ENCODE peak calls at places on chromosomes 13 and 19, in seven cellular contexts. N is neural crest cell, B is A549, F is AG09319, R is left ventricle myocardium inferior, W is AG09309, A is left lung. I is an unnamed sample.

GRCh38 chr13:50552424-50552966 is 291.0 kb downstream of the DLEU7 start:
- DNase-seq in B (no peak), W (no peak), R (no peak), A (no peak), F (no peak), N (no peak), I (no peak)

GRCh38 chr13:43516401-43516826 is 270.4 kb downstream of the ENOX1 start:
- DNase-seq in A (no peak), F (peak), N (no peak), W (peak), R (no peak), B (no peak), I (no peak)

GRCh38 chr13:92461402-92461801 is 765.2 kb upstream of the GPC6 start:
- DNase-seq in F (no peak), W (no peak), A (no peak), R (no peak), N (no peak), B (no peak), I (no peak)

GRCh38 chr19:47228168-47228936 is 2.6 kb downstream of the BBC3 start:
- DNase-seq in R (peak), F (no peak), A (peak), B (peak), N (no peak), W (no peak), I (peak)

GRCh38 chr19:3982701-3983541 is 2.3 kb downstream of the EEF2 start:
- DNase-seq in A (no peak), F (no peak), R (no peak), W (no peak), N (no peak), B (no peak), I (peak)

GRCh38 chr19:10379880-10380310 is 477 bp downstream of the TYK2 start:
- DNase-seq in N (no peak), B (no peak), W (no peak), F (no peak), R (no peak), A (no peak), I (no peak)

GRCh38 chr19:34600366-34600765 is 76.6 kb downstream of the SCGB2B2 start:
- DNase-seq in R (no peak), N (no peak), A (no peak), F (no peak), B (no peak), W (no peak), I (no peak)

GRCh38 chr19:44190020-44190419 is 22.3 kb upstream of the ZNF227 start:
- DNase-seq in W (no peak), B (no peak), A (no peak), R (no peak), F (no peak), N (no peak), I (no peak)

GRCh38 chr13:98796798-98797197 is 44.3 kb upstream of the SLC15A1 start:
- DNase-seq in B (no peak), F (no peak), A (no peak), N (no peak), R (no peak), W (no peak), I (no peak)

GRCh38 chr19:30375651-30376050 is 3.5 kb downstream of the ZNF536 start:
- DNase-seq in B (no peak), F (no peak), A (no peak), N (no peak), W (no peak), R (no peak), I (no peak)

GRCh38 chr13:114020750-114021463 is 47.0 kb upstream of the C13orf46 start:
- DNase-seq in A (no peak), R (no peak), B (no peak), W (no peak), N (no peak), F (no peak), I (no peak)

GRCh38 chr13:45305079-45305478 is 35.9 kb downstream of the TPT1 start:
- DNase-seq in B (no peak), F (no peak), A (no peak), W (no peak), R (no peak), N (no peak), I (no peak)

GRCh38 chr19:47095707-47096704 is 17.6 kb downstream of the ZC3H4 start:
- DNase-seq in A (peak), F (no peak), R (peak), W (peak), N (no peak), B (peak), I (peak)

GRCh38 chr19:16204005-16204294 is 6.2 kb downstream of the AP1M1 start:
- DNase-seq in A (no peak), R (no peak), B (no peak), N (no peak), W (no peak), F (no peak), I (no peak)

GRCh38 chr19:38711726-38712153 is 32.5 kb downstream of the CAPN12 start:
- DNase-seq in R (no peak), A (peak), W (peak), F (peak), N (no peak), B (no peak), I (no peak)

GRCh38 chr19:46134527-46134926 is 10.0 kb upstream of the IGFL3 start:
- DNase-seq in F (no peak), A (no peak), B (no peak), W (no peak), N (no peak), R (no peak), I (peak)

GRCh38 chr13:94224670-94225069 is 254.8 kb downstream of the DCT start:
- DNase-seq in F (no peak), R (no peak), N (no peak), A (no peak), W (no peak), B (no peak), I (no peak)

GRCh38 chr19:56547535-56547934 is 8.8 kb downstream of the ZFP28 start:
- DNase-seq in F (no peak), B (no peak), N (no peak), A (no peak), W (no peak), R (no peak), I (no peak)

GRCh38 chr13:19268331-19268730 is 86.7 kb upstream of the TUBA3C start:
- DNase-seq in N (no peak), R (no peak), W (no peak), A (no peak), B (no peak), F (no peak), I (no peak)

GRCh38 chr13:98338312-98338711 is 161.2 kb upstream of the RNF113B start:
- DNase-seq in N (no peak), A (no peak), R (no peak), W (no peak), F (no peak), B (no peak), I (no peak)

GRCh38 chr19:4722671-4723464 is 774 bp downstream of the DPP9 start:
- DNase-seq in B (no peak), A (no peak), W (peak), F (peak), N (no peak), R (no peak), I (peak)

GRCh38 chr13:40508112-40508511 is 158.3 kb downstream of the FOXO1 start:
- DNase-seq in B (peak), A (no peak), R (no peak), F (peak), N (no peak), W (peak), I (no peak)

GRCh38 chr13:112618501-112618900 is 30.5 kb upstream of the TUBGCP3 start:
- DNase-seq in N (no peak), F (no peak), A (no peak), B (no peak), R (no peak), W (no peak), I (no peak)

GRCh38 chr19:3398114-3398899 is 31.9 kb downstream of the NFIC start:
- DNase-seq in W (no peak), A (peak), N (no peak), R (peak), F (no peak), B (no peak), I (no peak)

GRCh38 chr13:98503175-98504028 is 73.5 kb downstream of the STK24 start:
- DNase-seq in B (no peak), W (no peak), F (no peak), R (no peak), A (no peak), N (no peak), I (no peak)

GRCh38 chr19:5142725-5143097 is 173.8 kb downstream of the KDM4B start:
- DNase-seq in B (no peak), R (peak), A (no peak), W (no peak), N (no peak), F (no peak), I (no peak)

GRCh38 chr19:40322271-40322610 is 26.0 kb downstream of the C19orf47 start:
- DNase-seq in N (no peak), F (no peak), R (no peak), W (no peak), B (no peak), A (no peak), I (no peak)

GRCh38 chr13:76723551-76724232 is 162.5 kb downstream of the KCTD12 start:
- DNase-seq in B (no peak), F (peak), R (peak), A (peak), N (no peak), W (peak), I (peak)

GRCh38 chr19:50333235-50333736 is 4.1 kb upstream of the KCNC3 start:
- DNase-seq in F (peak), A (peak), R (peak), W (peak), N (peak), B (peak), I (no peak)
- TF ChIP-seq CTCF in F (no peak), A (no peak), R (peak), W (no peak), N (peak), B (no peak), I (no peak)

GRCh38 chr13:111404746-111405145 is 84.3 kb downstream of the TEX29 start:
- DNase-seq in F (no peak), N (no peak), W (no peak), R (no peak), B (no peak), A (no peak), I (no peak)
- TF ChIP-seq CTCF in F (no peak), N (no peak), W (no peak), R (no peak), B (no peak), A (no peak), I (no peak)

DNA sequence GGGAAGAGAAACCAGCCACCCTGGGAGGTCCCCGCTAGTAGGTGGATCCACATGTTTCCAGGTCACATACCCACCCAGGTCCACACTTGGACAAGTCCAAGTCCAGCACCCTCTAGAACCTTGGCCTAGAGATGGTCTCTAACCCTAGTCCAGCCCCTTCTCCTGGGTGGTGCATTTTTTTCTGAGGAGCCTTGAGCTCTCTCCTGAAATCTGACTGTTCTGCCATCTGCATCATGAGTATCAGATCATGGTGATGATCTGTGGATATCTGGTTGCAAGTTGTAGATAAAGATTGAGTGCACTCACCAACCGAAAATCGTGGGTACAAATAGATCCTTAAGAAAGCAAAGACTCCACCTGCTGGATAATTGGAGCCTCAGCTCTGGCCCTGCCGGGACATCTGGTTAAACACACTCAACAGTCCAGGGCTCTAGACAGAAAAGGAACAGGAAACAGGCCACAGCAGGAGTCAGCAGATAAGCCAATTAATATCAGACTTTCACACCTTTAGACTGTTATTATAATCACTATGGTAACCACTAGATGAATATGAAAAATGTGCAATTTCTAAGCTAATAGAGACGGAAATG is 41.1 kb downstream of the GPR12 start:
- DNase-seq in F (no peak), A (no peak), N (no peak), R (no peak), W (no peak), B (no peak), I (peak)
- TF ChIP-seq CTCF in F (no peak), A (no peak), N (peak), R (peak), W (peak), B (no peak), I (no peak)

GRCh38 chr19:28980236-28980868 is 232.6 kb downstream of the UQCRFS1 start:
- DNase-seq in B (peak), A (no peak), W (peak), F (no peak), R (no peak), N (no peak), I (no peak)
- TF ChIP-seq CTCF in B (no peak), A (no peak), W (peak), F (peak), R (peak), N (peak), I (no peak)

DNA sequence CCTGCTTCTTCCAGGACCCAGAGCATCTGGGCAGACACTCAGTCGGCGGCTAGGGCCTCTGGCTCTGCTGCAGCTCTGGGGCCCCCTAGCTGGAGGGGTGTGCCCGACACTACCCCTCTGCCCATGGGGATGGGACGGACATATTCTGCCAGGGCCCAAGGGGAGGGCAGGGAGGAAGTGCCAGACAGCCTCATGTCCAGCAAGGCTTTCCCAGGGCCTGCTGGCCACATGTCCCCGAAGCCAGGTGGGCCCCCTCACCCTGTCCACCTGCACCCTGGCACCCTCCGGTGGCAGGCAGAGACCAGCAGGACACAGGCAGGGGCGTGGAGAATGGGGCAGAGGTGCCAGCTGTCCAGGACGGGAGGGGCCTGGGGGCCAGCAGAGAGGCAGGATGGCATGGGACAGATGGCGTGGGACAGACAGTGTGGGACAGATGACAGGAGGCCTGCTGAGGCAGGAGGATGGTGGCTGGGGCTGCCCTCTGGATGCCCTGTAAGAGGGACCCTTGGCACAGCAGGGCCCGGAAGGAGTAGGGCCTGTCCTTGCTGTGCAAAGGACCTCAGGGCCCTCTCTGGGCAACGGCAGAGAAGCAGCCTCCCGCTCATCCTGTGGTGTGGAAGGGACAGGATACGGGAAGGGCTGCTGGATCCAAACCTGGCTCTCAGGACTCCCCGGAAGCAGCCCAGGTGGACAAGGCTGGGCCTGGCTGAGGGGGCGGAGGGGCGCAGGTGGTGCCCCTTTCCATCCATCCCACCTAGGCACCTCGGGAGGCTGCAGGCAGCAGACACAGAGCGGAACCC is 29.1 kb downstream of the CEBPG start:
- DNase-seq in W (no peak), B (peak), F (no peak), N (no peak), R (no peak), A (peak), I (peak)
- TF ChIP-seq CTCF in W (peak), B (no peak), F (no peak), N (no peak), R (peak), A (no peak), I (peak)